ENCODE peak calls at places on chromosomes 2 and 18, in four cellular contexts. C is endothelial cell of umbilical vein, N is SK-N-SH, Q is HepG2. P is an unnamed sample.

GRCh38 chr2:236570081-236570979 is 705 bp downstream of the ACKR3 start:
- DNase-seq in C (peak), Q (no peak), N (no peak), P (no peak)

GRCh38 chr2:221671515-221671914 is 99.4 kb upstream of the EPHA4 start:
- DNase-seq in C (no peak), Q (no peak), N (no peak), P (no peak)

GRCh38 chr18:9055185-9055584 is 47.3 kb upstream of the NDUFV2 start:
- DNase-seq in C (peak), Q (no peak), N (peak), P (peak)

GRCh38 chr2:117411983-117412382 is 402.5 kb upstream of the DDX18 start:
- DNase-seq in N (no peak), C (no peak), Q (peak), P (no peak)

GRCh38 chr18:12990128-12990485 is 1.1 kb upstream of the CEP192 start:
- DNase-seq in Q (no peak), C (no peak), N (no peak), P (peak)

GRCh38 chr2:151777487-151777886 is 43.2 kb upstream of the NEB start:
- DNase-seq in C (no peak), N (no peak), Q (peak), P (peak)

GRCh38 chr2:41806286-41806685 is 241.5 kb upstream of the PKDCC start:
- DNase-seq in N (no peak), Q (peak), C (no peak), P (no peak)

GRCh38 chr2:199956062-199956380 is 639 bp downstream of the MAIP1 start:
- DNase-seq in Q (no peak), N (no peak), C (no peak), P (no peak)

GRCh38 chr2:111919794-111920608 is 21.6 kb downstream of the MERTK start:
- DNase-seq in N (no peak), C (peak), Q (peak), P (peak)

GRCh38 chr2:151619337-151619989 is 114.8 kb downstream of the NEB start:
- DNase-seq in Q (peak), N (no peak), C (peak), P (peak)

GRCh38 chr2:134257516-134257915 is 3.6 kb downstream of the MGAT5 start:
- DNase-seq in Q (no peak), N (no peak), C (no peak), P (no peak)

GRCh38 chr2:134258684-134259408 is 5.0 kb downstream of the MGAT5 start:
- DNase-seq in N (no peak), Q (no peak), C (no peak), P (no peak)

GRCh38 chr2:134257965-134258683 is 4.3 kb downstream of the MGAT5 start:
- DNase-seq in N (no peak), Q (no peak), C (no peak), P (no peak)

GRCh38 chr2:134254836-134255235 is 964 bp downstream of the MGAT5 start:
- DNase-seq in Q (no peak), C (no peak), N (no peak), P (no peak)

DNA sequence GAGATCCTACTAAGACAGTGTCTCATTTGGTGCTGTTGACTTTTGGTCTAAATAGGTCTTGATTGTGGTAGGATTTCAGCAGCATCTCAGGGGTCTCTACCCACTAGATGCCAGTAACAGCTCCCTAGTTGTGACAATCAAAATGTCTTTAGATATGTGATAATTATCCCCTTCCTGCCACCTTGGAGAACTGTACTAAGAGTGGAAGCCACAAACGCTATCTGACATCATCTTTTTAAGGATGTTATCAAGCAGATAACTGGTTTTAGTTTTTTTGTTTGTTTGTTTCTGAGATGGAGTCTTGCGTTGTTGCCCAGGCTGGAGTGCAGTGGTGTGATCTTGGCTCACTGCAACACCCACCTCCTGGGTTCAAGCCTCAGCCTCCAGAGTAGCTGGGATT is 3.1 kb downstream of the MGAT5 start:
- DNase-seq in C (no peak), Q (no peak), N (no peak), P (no peak)
- H3K4me3 ChIP-seq in C (no peak), Q (no peak), N (no peak), P (no peak)

GRCh38 chr2:19839438-19839837 is 62.3 kb downstream of the TTC32 start:
- DNase-seq in Q (no peak), N (no peak), C (no peak), P (no peak)
- TF ChIP-seq MAX in Q (no peak), N (no peak), C (no peak), P (no peak)

GRCh38 chr2:105432749-105433148 is 33.9 kb upstream of the FHL2 start:
- DNase-seq in Q (no peak), N (no peak), C (no peak), P (no peak)

GRCh38 chr2:105438104-105438929 is 39.5 kb upstream of the FHL2 start:
- DNase-seq in C (no peak), N (peak), Q (no peak), P (no peak)

GRCh38 chr2:105442056-105442455 is 43.2 kb upstream of the FHL2 start:
- DNase-seq in C (no peak), N (no peak), Q (no peak), P (no peak)

GRCh38 chr2:105439130-105439529 is 40.3 kb upstream of the FHL2 start:
- DNase-seq in Q (no peak), C (no peak), N (no peak), P (no peak)

DNA sequence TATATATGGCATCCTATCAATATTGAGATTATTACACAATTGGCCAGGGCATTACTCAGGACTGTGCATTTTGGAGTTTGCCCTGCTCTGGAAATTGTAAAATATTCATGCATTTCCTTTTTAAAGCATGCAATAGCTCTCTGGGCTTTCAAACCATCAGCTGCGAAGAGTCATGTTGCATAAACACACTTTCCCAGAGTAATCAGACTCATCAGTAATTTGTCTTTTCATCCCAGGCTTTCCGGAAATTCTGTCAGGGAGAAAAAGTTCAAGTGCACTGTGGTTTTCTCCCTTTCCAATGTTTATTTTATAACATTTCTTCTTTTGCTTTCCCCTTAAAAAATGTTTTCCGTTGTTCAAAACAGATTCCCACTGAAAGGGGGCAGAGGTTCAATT is 38.9 kb upstream of the FHL2 start:
- DNase-seq in C (no peak), Q (no peak), N (peak), P (no peak)
- H3K4me3 ChIP-seq in C (no peak), Q (no peak), N (no peak), P (no peak)

GRCh38 chr2:102589444-102589843 is 29.9 kb upstream of the SLC9A2 start:
- DNase-seq in C (no peak), Q (no peak), N (no peak), P (no peak)

GRCh38 chr2:102588213-102588939 is 31.0 kb upstream of the SLC9A2 start:
- DNase-seq in N (no peak), Q (no peak), C (no peak), P (no peak)

GRCh38 chr2:102592601-102593000 is 26.8 kb upstream of the SLC9A2 start:
- DNase-seq in C (peak), Q (no peak), N (no peak), P (peak)

GRCh38 chr2:102593516-102593915 is 25.8 kb upstream of the SLC9A2 start:
- DNase-seq in Q (no peak), N (no peak), C (no peak), P (no peak)

GRCh38 chr2:102591646-102592045 is 27.7 kb upstream of the SLC9A2 start:
- DNase-seq in Q (no peak), C (no peak), N (no peak), P (no peak)
- TF ChIP-seq MAX in Q (no peak), C (no peak), N (no peak), P (no peak)

GRCh38 chr18:58991127-58991798 is 126.6 kb downstream of the ZNF532 start:
- DNase-seq in N (no peak), C (peak), Q (no peak), P (no peak)
- H3K4me3 ChIP-seq in N (no peak), C (no peak), Q (no peak), P (no peak)